ENCODE peak calls at places on chromosomes 12 and 14, in six cellular contexts. M, A, J, Q, S and P are unnamed samples.
A peak's percentile ranks its signal among the peaks of the same experiment; 100 is the strongest.

GRCh38 chr14:95730126-95730525 is 16.2 kb upstream of the TCL1A start:
- DNase-seq in M (no peak), A (no peak), Q (no peak), J (no peak), S (no peak), P (no peak)

GRCh38 chr12:69002969-69003368 is 70.0 kb upstream of the CPM start:
- DNase-seq in J (no peak), S (no peak), M (no peak), Q (no peak), A (no peak), P (no peak)

GRCh38 chr14:23162005-23162404 is 21.5 kb downstream of the SLC7A8 start:
- DNase-seq in M (no peak), Q (no peak), S (no peak), J (no peak), A (no peak), P (no peak)

GRCh38 chr14:64748521-64748920 is 44.3 kb downstream of the PLEKHG3 start:
- DNase-seq in Q (no peak), S (no peak), A (no peak), M (no peak), J (peak; percentile 46), P (no peak)

GRCh38 chr12:15931590-15932053 is 20.5 kb downstream of the DERA start:
- DNase-seq in Q (no peak), J (no peak), S (no peak), A (peak; percentile 44), M (no peak), P (no peak)

GRCh38 chr14:67276131-67276530 is 34.9 kb downstream of the PALS1 start:
- DNase-seq in Q (no peak), M (no peak), J (no peak), S (no peak), A (no peak), P (no peak)

GRCh38 chr14:66070542-66071319 is 415.4 kb upstream of the CCDC196 start:
- DNase-seq in Q (peak; percentile 6), J (peak; percentile 65), S (no peak), A (peak; percentile 13), M (peak; percentile 25), P (no peak)

GRCh38 chr12:79143803-79144202 is 279.2 kb downstream of the SYT1 start:
- DNase-seq in J (no peak), Q (no peak), A (no peak), S (no peak), M (no peak), P (no peak)

GRCh38 chr14:100042328-100042727 is 22.9 kb upstream of the EVL start:
- DNase-seq in M (no peak), Q (no peak), S (peak; percentile 78), J (no peak), A (peak; percentile 15), P (no peak)

GRCh38 chr12:114958538-114958937 is 274.6 kb upstream of the TBX3 start:
- DNase-seq in J (no peak), S (no peak), Q (no peak), A (no peak), M (no peak), P (no peak)

GRCh38 chr14:100063314-100063941 is 1.8 kb upstream of the EVL start:
- DNase-seq in S (no peak), J (no peak), A (no peak), M (no peak), Q (no peak), P (no peak)

GRCh38 chr12:22169281-22169824 is 123.3 kb downstream of the CMAS start:
- DNase-seq in S (no peak), M (no peak), A (no peak), J (no peak), Q (no peak), P (no peak)

GRCh38 chr14:51750542-51750941 is 98.8 kb downstream of the FRMD6 start:
- DNase-seq in J (no peak), S (no peak), Q (no peak), M (no peak), A (no peak), P (no peak)

GRCh38 chr14:51912112-51912786 is 51.8 kb downstream of the GNG2 start:
- DNase-seq in S (no peak), Q (no peak), A (no peak), M (no peak), J (no peak), P (no peak)

GRCh38 chr12:69906411-69907216 is 81.6 kb downstream of the MYRFL start:
- DNase-seq in Q (no peak), M (no peak), S (no peak), A (no peak), J (no peak), P (no peak)

GRCh38 chr14:102951034-102951433 is 28.6 kb downstream of the AMN start:
- DNase-seq in A (no peak), M (no peak), S (no peak), Q (no peak), J (no peak), P (no peak)

GRCh38 chr14:97267509-97267908 is 470.3 kb downstream of the VRK1 start:
- DNase-seq in J (no peak), S (no peak), A (peak; percentile 1), Q (no peak), M (no peak), P (no peak)

GRCh38 chr12:28611115-28611435 is 420.8 kb downstream of the CCDC91 start:
- DNase-seq in A (peak; percentile 96), M (no peak), Q (peak; percentile 93), S (no peak), J (no peak), P (peak; percentile 88)

GRCh38 chr14:93084402-93084801 is 31.3 kb downstream of the ITPK1 start:
- DNase-seq in J (peak; percentile 1), A (no peak), S (no peak), M (no peak), Q (no peak), P (no peak)

GRCh38 chr14:93085916-93086315 is 29.8 kb downstream of the ITPK1 start:
- DNase-seq in J (peak; percentile 34), A (no peak), M (no peak), Q (no peak), S (no peak), P (no peak)

GRCh38 chr14:93084866-93085857 is 30.6 kb downstream of the ITPK1 start:
- DNase-seq in A (no peak), S (no peak), J (peak; percentile 51), M (no peak), Q (no peak), P (no peak)

GRCh38 chr14:93083898-93084297 is 31.8 kb downstream of the ITPK1 start:
- DNase-seq in Q (no peak), J (peak; percentile 48), M (no peak), A (no peak), S (no peak), P (no peak)

GRCh38 chr14:93086441-93087055 is 29.2 kb downstream of the ITPK1 start:
- DNase-seq in M (peak; percentile 45), A (no peak), Q (no peak), J (peak; percentile 58), S (no peak), P (no peak)
- H3K4me3 ChIP-seq in M (no peak overlapping the region), A (no peak overlapping the region), Q (no peak overlapping the region), J (no peak overlapping the region), S (no peak overlapping the region), P (no peak overlapping the region)

GRCh38 chr12:94149781-94150482 is 1.6 kb downstream of the PLXNC1 start:
- DNase-seq in Q (peak; percentile 45), M (peak; percentile 34), S (peak; percentile 52), A (peak; percentile 25), J (peak; percentile 77), P (no peak)
- H3K4me3 ChIP-seq in Q (peak overlapping the region; percentile 66), M (peak overlapping the region; percentile 77), S (peak overlapping the region; percentile 45), A (no peak overlapping the region), J (peak overlapping the region; percentile 88), P (peak overlapping the region; percentile 53)

DNA sequence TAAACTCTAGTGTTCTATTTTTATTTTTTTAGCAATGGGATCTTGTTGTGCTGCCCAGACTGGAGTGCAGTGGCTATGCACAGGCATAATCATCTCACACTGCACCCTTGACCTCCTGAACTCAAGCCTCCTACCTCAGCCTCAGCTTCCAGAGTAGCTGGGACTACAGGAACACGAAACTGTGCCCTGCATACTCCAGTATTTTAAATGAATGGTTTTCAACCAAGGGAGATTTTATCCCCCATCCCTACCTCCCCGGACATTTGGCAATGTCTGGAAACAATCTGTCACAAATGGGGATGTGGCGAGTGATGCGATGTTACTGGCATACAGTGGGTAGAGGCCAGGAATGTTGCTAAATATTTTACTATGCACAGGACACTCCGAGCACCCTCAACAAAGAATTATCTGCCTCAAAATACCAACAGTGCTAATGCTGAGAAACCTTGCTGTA is 2.1 kb downstream of the CBX5 start:
- DNase-seq in S (no peak), J (no peak), Q (peak; percentile 17), A (peak; percentile 34), M (no peak), P (no peak)
- H3K4me3 ChIP-seq in S (no peak overlapping the region), J (peak overlapping the region; percentile 16), Q (peak overlapping the region; percentile 93), A (peak overlapping the region; percentile 93), M (peak overlapping the region; percentile 81), P (peak overlapping the region; percentile 58)

GRCh38 chr12:6722863-6723262 is 983 bp upstream of the COPS7A start:
- DNase-seq in S (no peak), Q (no peak), A (no peak), J (no peak), M (no peak), P (no peak)

GRCh38 chr12:6729186-6729585 is 5.3 kb downstream of the COPS7A start:
- DNase-seq in S (no peak), M (no peak), J (no peak), Q (no peak), A (no peak), P (no peak)

GRCh38 chr12:6723607-6724408 is at the start of gene COPS7A:
- DNase-seq in M (peak; percentile 99), J (peak; percentile 99), S (peak; percentile 99), Q (peak; percentile 99), A (peak; percentile 98), P (peak; percentile 95)

GRCh38 chr12:6724409-6724797 is 557 bp downstream of the COPS7A start:
- DNase-seq in A (peak; percentile 26), S (no peak), Q (no peak), M (no peak), J (no peak), P (no peak)

DNA sequence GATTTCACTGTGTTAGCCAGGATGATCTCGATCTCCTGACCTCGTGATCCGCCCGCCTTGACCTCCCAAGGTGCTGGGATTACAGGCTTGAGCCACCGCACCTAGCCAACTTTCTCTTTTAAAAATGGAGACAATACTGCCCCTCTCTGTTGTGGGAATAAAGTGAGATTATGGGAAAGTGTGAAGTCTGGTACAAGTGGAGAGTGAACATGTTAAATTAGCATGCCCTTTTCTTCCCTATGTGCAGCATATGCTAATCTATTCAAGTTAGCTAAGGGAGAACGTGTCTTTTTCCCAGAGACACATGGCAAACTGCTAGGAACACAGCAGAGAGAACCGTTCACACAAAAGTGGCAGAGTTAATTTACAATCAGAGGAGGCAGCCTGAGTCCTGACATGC is 1.5 kb downstream of the COPS7A start:
- DNase-seq in M (no peak), A (no peak), S (no peak), J (no peak), Q (no peak), P (no peak)
- H3K4me3 ChIP-seq in M (no peak overlapping the region), A (no peak overlapping the region), S (no peak overlapping the region), J (no peak overlapping the region), Q (no peak overlapping the region), P (no peak overlapping the region)